ENCODE peak calls at places on chromosomes 16 and 17, in seven cellular contexts. I, Z, M, S, L, P and O are unnamed samples.

GRCh38 chr17:65786479-65786878 is 225.0 kb upstream of the AXIN2 start:
- DNase-seq in I (no peak), Z (no peak), M (no peak), S (no peak), L (no peak), P (no peak), O (no peak)

GRCh38 chr17:13589658-13590057 is 12.1 kb downstream of the HS3ST3A1 start:
- DNase-seq in I (peak), Z (no peak), M (no peak), S (no peak), L (no peak), P (no peak), O (no peak)

GRCh38 chr17:30997842-30998241 is 27.0 kb downstream of the RNF135 start:
- DNase-seq in I (no peak), Z (no peak), M (no peak), S (no peak), L (no peak), P (no peak), O (no peak)

GRCh38 chr17:42985225-42985624 is 4.9 kb downstream of the RUNDC1 start:
- DNase-seq in I (peak), Z (no peak), M (no peak), S (peak), L (no peak), P (no peak), O (no peak)

GRCh38 chr17:67606896-67607604 is 110.7 kb upstream of the NOL11 start:
- DNase-seq in I (no peak), Z (no peak), M (no peak), S (no peak), L (no peak), P (no peak), O (no peak)

GRCh38 chr16:84868829-84869457 is 49.2 kb downstream of the CRISPLD2 start:
- DNase-seq in I (no peak), Z (no peak), M (no peak), S (no peak), L (no peak), P (no peak), O (no peak)

GRCh38 chr16:12178251-12178990 is 201.9 kb downstream of the SNX29 start:
- DNase-seq in I (no peak), Z (peak), M (no peak), S (no peak), L (peak), P (no peak), O (no peak)

GRCh38 chr17:80625627-80626026 is 81.0 kb downstream of the RPTOR start:
- DNase-seq in I (no peak), Z (no peak), M (peak), S (no peak), L (no peak), P (no peak), O (no peak)

GRCh38 chr16:6209355-6209930 is 1111.8 kb upstream of the EEF2KMT start:
- DNase-seq in I (no peak), Z (no peak), M (no peak), S (no peak), L (no peak), P (no peak), O (no peak)

GRCh38 chr16:47687694-47688093 is 226.6 kb downstream of the PHKB start:
- DNase-seq in I (no peak), Z (peak), M (no peak), S (no peak), L (no peak), P (no peak), O (no peak)

GRCh38 chr17:79052131-79052530 is 22.5 kb upstream of the ENGASE start:
- DNase-seq in I (no peak), Z (no peak), M (no peak), S (no peak), L (no peak), P (no peak), O (no peak)

GRCh38 chr17:39979021-39979660 is 1.5 kb upstream of the PSMD3 start:
- DNase-seq in I (peak), Z (peak), M (no peak), S (no peak), L (peak), P (no peak), O (no peak)

GRCh38 chr16:69481901-69482341 is 57.5 kb downstream of the CYB5B start:
- DNase-seq in I (no peak), Z (peak), M (no peak), S (no peak), L (peak), P (no peak), O (no peak)

GRCh38 chr17:74729368-74729767 is 7.7 kb upstream of the RAB37 start:
- DNase-seq in I (no peak), Z (no peak), M (no peak), S (no peak), L (no peak), P (no peak), O (no peak)

GRCh38 chr16:4976079-4976478 is 17.9 kb downstream of the SEC14L5 start:
- DNase-seq in I (peak), Z (no peak), M (no peak), S (peak), L (no peak), P (no peak), O (no peak)

GRCh38 chr17:29158515-29159275 is 21.5 kb downstream of the MYO18A start:
- DNase-seq in I (no peak), Z (no peak), M (no peak), S (no peak), L (peak), P (no peak), O (no peak)

GRCh38 chr17:17448076-17448475 is 28.7 kb upstream of the MED9 start:
- DNase-seq in I (no peak), Z (no peak), M (no peak), S (no peak), L (no peak), P (no peak), O (no peak)

GRCh38 chr17:77560841-77561240 is 397.7 kb upstream of the TNRC6C start:
- DNase-seq in I (no peak), Z (no peak), M (no peak), S (no peak), L (no peak), P (no peak), O (no peak)

GRCh38 chr16:77881355-77882003 is 93.1 kb downstream of the VAT1L start:
- DNase-seq in I (no peak), Z (no peak), M (no peak), S (no peak), L (no peak), P (no peak), O (no peak)

GRCh38 chr17:39950871-39951348 is 11.9 kb upstream of the GSDMA start:
- DNase-seq in I (no peak), Z (peak), M (no peak), S (no peak), L (no peak), P (peak), O (no peak)

GRCh38 chr17:40307691-40308289 is 1.2 kb upstream of the RARA start:
- DNase-seq in I (no peak), Z (no peak), M (no peak), S (no peak), L (no peak), P (no peak), O (no peak)

GRCh38 chr16:87496101-87496801 is 3.4 kb upstream of the ZCCHC14 start:
- DNase-seq in I (no peak), Z (no peak), M (no peak), S (peak), L (no peak), P (no peak), O (peak)

GRCh38 chr17:57080708-57081107 is 4.3 kb upstream of the AKAP1 start:
- DNase-seq in I (no peak), Z (peak), M (no peak), S (peak), L (no peak), P (no peak), O (no peak)

GRCh38 chr17:75457047-75457654 is 716 bp downstream of the TMEM94 start:
- DNase-seq in I (peak), Z (peak), M (no peak), S (peak), L (no peak), P (peak), O (peak)

GRCh38 chr17:36722121-36722902 is 120.9 kb downstream of the MRM1 start:
- DNase-seq in I (no peak), Z (no peak), M (no peak), S (peak), L (peak), P (peak), O (peak)

GRCh38 chr17:79987890-79988162 is 47.8 kb downstream of the TBC1D16 start:
- DNase-seq in I (no peak), Z (no peak), M (no peak), S (no peak), L (no peak), P (no peak), O (no peak)

GRCh38 chr16:68993885-68994284 is 111.6 kb upstream of the HAS3 start:
- DNase-seq in I (no peak), Z (peak), M (no peak), S (no peak), L (peak), P (no peak), O (no peak)

GRCh38 chr17:70752966-70753467 is 583.7 kb downstream of the KCNJ2 start:
- DNase-seq in I (no peak), Z (no peak), M (no peak), S (no peak), L (no peak), P (no peak), O (no peak)

GRCh38 chr17:17675925-17676534 is 5.2 kb upstream of the RAI1 start:
- DNase-seq in I (peak), Z (no peak), M (peak), S (no peak), L (no peak), P (no peak), O (no peak)

GRCh38 chr16:85337910-85338637 is 225.8 kb upstream of the CIBAR2 start:
- DNase-seq in I (no peak), Z (no peak), M (no peak), S (no peak), L (no peak), P (no peak), O (no peak)

GRCh38 chr17:81666092-81666341 is 388 bp downstream of the OXLD1 start:
- DNase-seq in I (peak), Z (no peak), M (no peak), S (no peak), L (no peak), P (no peak), O (no peak)

GRCh38 chr16:2879854-2880508 is 3.0 kb upstream of the FLYWCH2 start:
- DNase-seq in I (peak), Z (no peak), M (no peak), S (no peak), L (no peak), P (no peak), O (no peak)

GRCh38 chr17:19553036-19553435 is 19.4 kb downstream of the SLC47A1 start:
- DNase-seq in I (no peak), Z (no peak), M (no peak), S (no peak), L (no peak), P (no peak), O (no peak)

GRCh38 chr16:77584205-77584859 is 138.0 kb upstream of the NUDT7 start:
- DNase-seq in I (peak), Z (peak), M (peak), S (peak), L (no peak), P (peak), O (no peak)

GRCh38 chr17:11122908-11123307 is 118.1 kb upstream of the SHISA6 start:
- DNase-seq in I (no peak), Z (no peak), M (no peak), S (no peak), L (no peak), P (no peak), O (no peak)

GRCh38 chr16:79283578-79283977 is 317.0 kb downstream of the MAF start:
- DNase-seq in I (peak), Z (no peak), M (no peak), S (no peak), L (no peak), P (no peak), O (no peak)

GRCh38 chr16:17364319-17365210 is 106.2 kb downstream of the XYLT1 start:
- DNase-seq in I (no peak), Z (peak), M (no peak), S (no peak), L (peak), P (no peak), O (no peak)

GRCh38 chr17:18109935-18110334 is 1.4 kb downstream of the MYO15A start:
- DNase-seq in I (no peak), Z (no peak), M (no peak), S (no peak), L (no peak), P (no peak), O (no peak)

DNA sequence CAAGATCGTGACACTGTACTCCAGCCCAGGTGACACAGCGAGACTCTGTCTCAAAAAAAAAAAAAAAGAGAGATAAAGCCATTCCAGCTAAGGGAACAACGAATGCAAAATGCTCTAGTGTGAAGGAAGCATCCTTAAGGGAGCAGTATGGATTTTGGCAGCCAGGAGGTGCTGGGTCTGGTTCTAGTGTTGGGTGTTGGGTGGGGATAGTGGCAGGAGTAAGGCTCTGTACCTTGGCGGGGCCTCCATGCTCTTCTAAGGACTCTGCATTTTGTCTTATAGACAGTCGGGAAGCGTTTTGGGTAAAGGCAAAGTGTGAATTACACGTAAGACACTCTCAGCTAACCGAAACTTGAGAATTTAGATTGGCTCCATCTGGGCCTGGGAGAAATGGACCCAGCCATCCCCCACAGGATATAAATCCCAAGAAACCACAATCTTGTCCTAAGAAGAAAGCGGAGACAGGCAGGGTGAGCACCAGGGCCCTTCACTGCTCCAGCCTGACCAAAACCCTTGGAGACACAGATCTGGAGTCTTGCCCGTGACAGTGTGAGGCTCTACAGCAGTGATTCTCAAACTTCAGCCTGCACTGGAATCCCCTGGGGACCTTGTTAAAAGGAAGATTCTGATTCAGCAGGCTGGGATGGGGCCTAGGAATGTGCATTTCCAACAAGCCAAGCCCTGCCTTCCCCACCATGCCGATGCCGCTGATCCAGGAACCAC is 33.1 kb upstream of the PHB1 start:
- DNase-seq in I (no peak), Z (peak), M (no peak), S (no peak), L (no peak), P (no peak), O (no peak)
- TF ChIP-seq CTCF in I (no peak), Z (peak), M (no peak), S (no peak), L (no peak), P (no peak), O (no peak)

DNA sequence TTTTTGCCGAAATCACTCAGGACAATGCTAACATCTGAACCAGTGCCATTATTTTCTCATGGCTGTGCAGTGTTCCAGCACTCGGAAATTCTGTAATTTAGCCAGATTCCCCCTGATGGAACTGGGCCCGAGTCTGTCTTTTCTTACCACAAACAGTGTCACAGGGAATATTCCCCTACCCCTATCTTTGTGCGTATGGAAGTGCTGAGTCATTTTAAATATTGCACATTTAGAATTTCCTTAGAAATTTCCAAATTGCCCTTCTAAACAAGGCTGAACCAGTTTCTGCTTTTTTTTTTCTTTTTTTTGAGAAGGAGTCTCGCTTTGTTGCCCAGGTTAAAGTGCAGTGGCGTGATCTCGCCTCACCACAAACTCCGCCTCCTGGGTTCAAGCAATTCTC is 88.0 kb upstream of the CREBBP start:
- DNase-seq in I (no peak), Z (no peak), M (no peak), S (no peak), L (no peak), P (no peak), O (no peak)
- TF ChIP-seq CTCF in I (no peak), Z (no peak), M (no peak), S (no peak), L (no peak), P (no peak), O (no peak)

DNA sequence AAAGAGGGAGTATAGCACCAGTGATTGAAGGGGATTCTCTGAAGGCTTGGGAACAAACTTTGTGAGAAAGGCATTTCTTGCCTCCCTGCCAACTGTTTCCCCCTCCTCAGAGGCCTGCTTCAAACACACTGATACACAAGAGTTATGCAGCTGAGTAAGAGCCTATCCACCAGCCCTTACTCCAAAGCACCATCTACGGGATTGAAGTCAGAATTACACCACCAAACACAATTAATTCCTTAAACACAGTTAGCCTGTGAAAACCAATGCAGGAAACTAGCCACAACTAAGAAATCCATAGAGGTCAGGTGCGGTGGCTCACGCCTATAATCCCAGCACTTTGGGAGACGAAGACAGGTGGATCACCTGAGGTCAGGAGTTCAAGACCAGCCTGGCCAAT is 138.3 kb downstream of the SHCBP1 start:
- DNase-seq in I (no peak), Z (no peak), M (no peak), S (no peak), L (no peak), P (no peak), O (no peak)
- TF ChIP-seq CTCF in I (peak), Z (no peak), M (no peak), S (no peak), L (no peak), P (no peak), O (no peak)

GRCh38 chr16:66480265-66481080 is 53.4 kb downstream of the BEAN1 start:
- DNase-seq in I (no peak), Z (no peak), M (no peak), S (no peak), L (no peak), P (no peak), O (no peak)

GRCh38 chr16:66479661-66480264 is 52.7 kb downstream of the BEAN1 start:
- DNase-seq in I (no peak), Z (no peak), M (no peak), S (no peak), L (no peak), P (no peak), O (no peak)

GRCh38 chr16:66481081-66481942 is 54.2 kb downstream of the BEAN1 start:
- DNase-seq in I (no peak), Z (no peak), M (no peak), S (no peak), L (no peak), P (no peak), O (no peak)

GRCh38 chr16:66483689-66484452 is 56.8 kb downstream of the BEAN1 start:
- DNase-seq in I (peak), Z (peak), M (peak), S (peak), L (no peak), P (peak), O (peak)

GRCh38 chr16:66481943-66482390 is 54.9 kb downstream of the BEAN1 start:
- DNase-seq in I (no peak), Z (no peak), M (no peak), S (no peak), L (no peak), P (no peak), O (no peak)
- TF ChIP-seq CTCF in I (no peak), Z (no peak), M (no peak), S (no peak), L (no peak), P (no peak), O (no peak)

GRCh38 chr17:6427284-6427781 is 7.6 kb downstream of the AIPL1 start:
- DNase-seq in I (no peak), Z (peak), M (no peak), S (peak), L (no peak), P (no peak), O (no peak)
- TF ChIP-seq CTCF in I (peak), Z (no peak), M (no peak), S (no peak), L (no peak), P (no peak), O (no peak)

GRCh38 chr16:11121083-11121482 is 134.9 kb downstream of the SOCS1 start:
- DNase-seq in I (no peak), Z (no peak), M (no peak), S (no peak), L (no peak), P (no peak), O (no peak)
- TF ChIP-seq CTCF in I (no peak), Z (no peak), M (no peak), S (no peak), L (no peak), P (no peak), O (no peak)